ENCODE peak calls at places on chromosomes 2 and 18, in nine cellular contexts. T, S, W, Q, K, M, Y, H and G are unnamed samples.

GRCh38 chr2:217794133-217794986 is 208.4 kb downstream of the TNS1 start:
- DNase-seq in S (no peak), W (no peak), T (no peak), H (no peak), K (no peak), M (no peak), Y (no peak), Q (no peak), G (no peak)

GRCh38 chr2:238145851-238146250 is 7.4 kb downstream of the KLHL30 start:
- DNase-seq in S (no peak), K (no peak), Y (no peak), H (no peak), Q (no peak), M (no peak), T (no peak), W (no peak), G (no peak)

GRCh38 chr2:236997086-236997485 is 88.6 kb upstream of the COPS8 start:
- DNase-seq in T (no peak), K (no peak), Q (no peak), M (no peak), Y (peak), H (no peak), S (no peak), W (no peak), G (no peak)

GRCh38 chr2:166520604-166521003 is 26.6 kb upstream of the SCN7A start:
- DNase-seq in M (no peak), H (no peak), S (no peak), Y (no peak), K (no peak), Q (no peak), T (no peak), W (no peak), G (no peak)

GRCh38 chr2:25207078-25207545 is 38.7 kb upstream of the POMC start:
- DNase-seq in Q (no peak), W (no peak), S (no peak), H (no peak), K (no peak), M (no peak), T (no peak), Y (no peak), G (no peak)

GRCh38 chr2:28556303-28556702 is 60.4 kb downstream of the PLB1 start:
- DNase-seq in K (no peak), Y (no peak), W (no peak), Q (no peak), H (no peak), M (no peak), S (no peak), T (no peak), G (no peak)

GRCh38 chr2:156675896-156676295 is 239.7 kb downstream of the GPD2 start:
- DNase-seq in M (no peak), W (no peak), S (no peak), T (no peak), Y (peak), Q (no peak), K (no peak), H (no peak), G (no peak)

GRCh38 chr2:241205086-241205485 is 16.6 kb downstream of the ANO7 start:
- DNase-seq in W (no peak), Q (no peak), H (no peak), T (no peak), S (no peak), K (no peak), M (no peak), Y (no peak), G (no peak)

GRCh38 chr2:16081316-16082200 is 141.2 kb downstream of the MYCN start:
- DNase-seq in T (no peak), W (no peak), K (no peak), S (no peak), H (no peak), Y (no peak), Q (no peak), M (no peak), G (no peak)

GRCh38 chr2:241507430-241508239 is 749 bp downstream of the STK25 start:
- DNase-seq in H (peak), S (peak), W (peak), K (peak), Q (no peak), T (peak), Y (peak), M (peak), G (peak)

DNA sequence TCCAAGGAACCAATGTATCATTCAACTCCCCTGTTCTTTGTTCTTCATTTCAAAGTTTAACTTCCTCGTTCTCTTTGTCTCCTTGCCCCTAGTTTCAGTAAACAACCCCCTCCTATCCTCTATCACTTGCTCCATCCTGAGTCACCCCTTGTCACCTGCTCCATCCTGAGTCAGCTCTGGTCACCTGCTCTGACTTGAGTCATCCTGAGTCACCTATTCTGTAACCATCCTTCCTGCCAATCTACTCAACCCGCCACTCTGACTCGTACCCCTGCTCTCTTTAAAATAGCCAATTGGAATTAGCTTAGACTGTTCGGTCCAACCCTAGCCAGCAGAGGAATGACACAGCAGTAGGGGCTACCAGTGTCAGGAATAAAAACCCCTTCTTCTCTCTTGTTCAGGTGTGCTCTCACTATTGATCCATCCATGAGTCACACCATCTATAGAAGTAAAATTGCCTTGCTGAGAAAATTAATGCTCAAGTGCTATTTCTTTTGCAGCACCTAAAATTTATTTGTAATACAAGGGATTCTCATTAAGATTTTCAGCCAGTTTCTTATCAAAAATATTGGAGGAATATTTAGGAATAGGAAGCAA is 326.8 kb downstream of the AKAIN1 start:
- DNase-seq in K (no peak), W (no peak), T (no peak), S (no peak), H (no peak), Q (no peak), M (no peak), Y (no peak), G (no peak)
- H3K4me3 ChIP-seq in K (no peak), W (no peak), T (no peak), S (no peak), H (no peak), Q (no peak), M (no peak), Y (no peak), G (no peak)

GRCh38 chr2:164875334-164876205 is 33.9 kb upstream of the COBLL1 start:
- DNase-seq in M (no peak), Y (no peak), T (no peak), W (no peak), K (no peak), Q (no peak), S (no peak), H (no peak), G (no peak)

GRCh38 chr2:164877927-164878326 is 36.3 kb upstream of the COBLL1 start:
- DNase-seq in K (no peak), Q (no peak), T (no peak), M (no peak), W (no peak), Y (no peak), S (no peak), H (no peak), G (no peak)

GRCh38 chr2:164879901-164880535 is 38.4 kb upstream of the COBLL1 start:
- DNase-seq in S (no peak), K (peak), Q (no peak), W (no peak), T (no peak), H (no peak), Y (no peak), M (no peak), G (no peak)

GRCh38 chr2:164873096-164873670 is 31.6 kb upstream of the COBLL1 start:
- DNase-seq in M (no peak), S (no peak), Y (no peak), H (no peak), T (no peak), Q (no peak), W (no peak), K (no peak), G (no peak)

DNA sequence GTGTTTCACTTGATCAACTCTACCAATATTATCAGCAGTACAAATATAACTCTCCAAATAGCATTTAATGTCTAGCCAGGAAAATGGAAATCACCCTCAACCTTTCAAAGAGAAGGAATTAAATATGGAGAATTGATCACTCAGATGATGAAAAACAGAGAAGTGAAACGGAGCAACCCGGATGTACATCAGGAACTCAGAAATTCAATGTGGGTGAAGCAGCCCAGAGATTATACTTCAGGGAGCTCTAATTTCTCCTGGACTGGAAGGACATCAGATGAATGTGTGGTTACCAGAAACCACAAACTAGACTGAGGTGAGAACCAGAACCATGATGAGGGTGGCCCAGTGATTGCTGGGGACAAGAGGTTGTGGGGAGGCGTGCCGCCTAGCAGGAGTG is 35.5 kb upstream of the COBLL1 start:
- DNase-seq in H (no peak), Y (no peak), M (no peak), K (no peak), W (no peak), T (no peak), Q (no peak), S (no peak), G (no peak)
- H3K4me3 ChIP-seq in H (no peak), Y (no peak), M (no peak), K (no peak), W (no peak), T (no peak), Q (no peak), S (no peak), G (no peak)

DNA sequence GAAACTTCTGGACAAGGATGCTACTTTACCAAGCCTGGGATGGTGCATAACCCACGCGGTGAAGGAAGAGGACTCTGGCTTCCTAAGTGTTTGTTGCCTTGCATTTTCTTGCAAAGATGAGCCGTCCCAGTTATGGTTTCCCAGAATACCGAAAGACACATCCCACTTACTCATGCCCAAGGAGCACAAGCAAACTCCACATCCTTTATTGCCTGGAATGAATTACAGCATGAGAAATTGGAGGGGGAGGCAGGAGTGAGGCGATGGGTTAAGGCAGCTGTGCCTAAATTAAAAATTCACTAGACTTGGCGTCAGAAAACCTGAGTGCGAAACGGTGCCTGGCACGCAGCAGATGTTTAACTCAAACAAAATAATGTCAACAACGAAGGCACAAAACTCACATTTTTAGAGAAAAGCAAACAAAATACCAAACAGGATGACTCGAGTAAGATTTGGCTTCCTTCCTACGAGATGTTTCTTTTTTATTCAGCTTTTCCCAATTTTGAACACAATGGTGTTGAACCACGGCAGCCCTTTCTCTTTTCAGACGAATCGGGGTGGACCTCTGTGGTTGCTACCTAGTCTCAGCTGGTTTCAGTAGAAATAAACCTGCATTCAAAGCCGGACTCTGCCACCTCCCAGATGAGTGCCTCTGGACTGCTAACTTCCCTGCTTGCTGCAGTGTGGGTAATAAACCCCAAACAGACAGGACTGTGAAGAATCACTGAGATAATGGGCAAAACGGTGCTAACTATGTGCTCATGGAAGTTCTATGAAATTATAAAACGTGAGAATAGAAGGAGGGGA is 100.3 kb upstream of the NCK2 start:
- DNase-seq in W (no peak), S (peak), Y (no peak), H (no peak), K (peak), M (no peak), T (no peak), Q (no peak), G (peak)
- H3K4me3 ChIP-seq in W (peak), S (no peak), Y (no peak), H (no peak), K (no peak), M (no peak), T (no peak), Q (peak), G (no peak)

GRCh38 chr2:207819839-207820784 is 50.4 kb upstream of the FZD5 start:
- DNase-seq in Q (no peak), T (no peak), H (no peak), M (no peak), W (no peak), K (peak), Y (no peak), S (no peak), G (no peak)
- H3K4me3 ChIP-seq in Q (no peak), T (no peak), H (no peak), M (no peak), W (no peak), K (no peak), Y (no peak), S (no peak), G (no peak)

DNA sequence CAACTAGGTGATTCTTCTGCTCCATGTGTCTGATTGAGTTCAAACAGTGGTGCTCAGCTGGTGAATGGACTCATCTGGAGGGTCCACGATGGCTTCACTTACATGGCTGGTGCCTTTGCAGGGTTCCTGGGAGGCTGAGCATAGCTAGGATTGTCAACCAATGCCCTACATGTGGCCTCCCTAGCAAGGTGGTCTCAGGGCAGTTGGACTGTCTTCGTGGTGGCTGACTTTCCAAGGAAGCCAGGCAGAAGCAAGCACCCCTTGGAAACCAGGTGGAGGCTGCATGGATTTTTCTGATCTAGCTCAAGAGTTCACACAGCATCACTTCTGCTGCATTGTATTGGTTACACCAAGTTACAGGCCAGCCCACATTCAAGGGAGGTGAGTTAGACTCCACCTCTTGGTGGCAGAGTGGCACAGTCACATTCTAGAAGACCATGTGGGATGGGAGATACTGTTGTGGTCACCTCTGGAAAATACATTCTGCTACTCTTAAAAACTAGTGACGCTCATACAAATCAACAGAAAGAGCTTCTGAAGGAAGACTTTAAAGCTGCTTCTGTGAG is 6.9 kb downstream of the IL1R2 start:
- DNase-seq in M (no peak), Y (no peak), H (no peak), Q (no peak), T (no peak), K (no peak), S (no peak), W (no peak), G (no peak)
- H3K4me3 ChIP-seq in M (no peak), Y (no peak), H (no peak), Q (no peak), T (no peak), K (no peak), S (no peak), W (no peak), G (no peak)

DNA sequence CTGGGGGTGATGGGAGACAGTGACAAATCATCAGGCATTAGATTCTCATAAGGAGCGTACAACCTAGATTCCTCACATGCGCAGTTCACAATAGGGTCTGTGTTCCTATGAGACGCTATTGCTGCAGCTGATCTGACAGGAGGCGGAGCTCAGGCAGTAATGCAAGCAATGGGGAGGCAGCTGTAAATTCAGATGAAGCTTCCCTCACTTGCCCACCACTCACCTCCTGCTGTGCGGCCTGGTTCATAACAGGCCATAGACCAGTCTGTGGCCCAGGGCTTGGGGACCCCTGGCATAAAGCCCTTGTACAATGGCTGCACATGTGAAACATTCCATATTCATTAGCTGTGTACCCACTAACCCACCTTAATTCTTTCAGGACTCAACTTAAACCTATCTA is 18.0 kb downstream of the NMUR1 start:
- DNase-seq in M (no peak), W (no peak), H (no peak), S (no peak), Y (no peak), K (peak), T (no peak), Q (no peak), G (no peak)
- H3K4me3 ChIP-seq in M (no peak), W (no peak), H (no peak), S (no peak), Y (no peak), K (no peak), T (no peak), Q (no peak), G (no peak)

DNA sequence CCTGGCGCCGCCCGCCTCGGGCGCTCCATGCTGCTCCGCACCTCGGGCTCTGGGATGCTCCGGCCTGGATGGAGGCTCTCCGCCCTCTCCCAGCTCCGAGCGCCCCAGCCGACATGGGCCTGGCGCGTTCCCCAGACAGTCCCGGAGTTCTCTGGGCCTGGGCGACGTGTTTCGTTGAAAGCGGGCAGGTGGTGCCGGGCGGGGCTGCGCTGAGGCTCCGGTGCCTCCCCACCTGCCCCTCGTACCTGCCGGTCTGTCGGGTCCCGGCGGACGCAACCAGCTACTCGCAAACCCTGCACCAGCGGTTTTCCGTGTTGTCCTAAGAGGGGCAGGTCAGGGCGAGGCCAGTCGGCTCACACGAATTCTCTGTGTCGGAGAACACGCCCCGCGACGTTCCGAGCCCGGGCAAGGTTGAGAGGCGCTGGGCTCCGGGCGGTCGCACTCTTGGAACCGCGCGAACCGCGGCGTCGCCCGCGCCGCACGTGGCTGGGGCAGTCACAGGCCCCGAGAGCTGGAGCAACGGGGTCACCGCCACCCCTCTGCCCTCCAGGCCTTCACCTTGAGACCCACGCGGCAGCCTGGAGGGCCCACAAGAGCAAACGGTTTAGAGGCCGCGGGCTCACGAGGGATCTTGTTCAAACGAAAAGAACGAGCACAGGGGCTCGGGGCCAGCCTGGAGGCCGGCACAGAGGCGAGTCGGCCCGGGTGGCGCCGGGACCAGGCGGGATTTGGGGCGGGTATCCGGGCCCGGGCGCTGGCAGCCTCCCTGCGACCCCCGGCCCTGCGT is 4.2 kb upstream of the SIX2 start:
- DNase-seq in M (no peak), W (no peak), Q (no peak), K (no peak), Y (peak), H (no peak), T (no peak), S (no peak), G (no peak)
- H3K4me3 ChIP-seq in M (no peak), W (peak), Q (peak), K (no peak), Y (peak), H (no peak), T (peak), S (no peak), G (peak)

DNA sequence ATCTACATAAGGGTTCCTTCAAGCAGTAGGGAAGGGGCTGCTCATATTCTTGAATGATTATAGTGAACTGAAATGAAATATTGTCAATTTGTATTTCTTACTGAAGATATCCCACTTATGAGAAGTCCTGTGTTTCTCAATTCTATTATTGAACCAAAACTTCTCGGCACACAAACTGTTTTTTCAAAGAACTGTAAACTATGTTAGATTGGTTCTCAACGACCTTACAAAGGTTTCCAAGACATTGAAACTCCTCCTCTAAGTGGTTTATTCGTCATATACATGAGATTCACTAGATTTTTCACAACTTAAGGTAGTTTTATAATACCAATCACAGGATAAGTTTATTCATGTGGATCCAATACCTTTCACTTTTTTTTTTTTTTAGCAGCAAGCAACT is 1.4 kb downstream of the CCL20 start:
- DNase-seq in W (no peak), K (no peak), H (no peak), S (no peak), T (no peak), Y (no peak), Q (no peak), M (no peak), G (no peak)
- H3K4me3 ChIP-seq in W (no peak), K (no peak), H (no peak), S (no peak), T (no peak), Y (no peak), Q (no peak), M (no peak), G (peak)